ENCODE peak calls at places on chromosomes 2 and 18, in five cellular contexts. T is choroid plexus epithelial cell, B is stomach, X is lung, S is fibroblast of lung. K is an unnamed sample.

GRCh38 chr2:79935771-79936657 is 368.5 kb downstream of the LRRTM1 start:
- DNase-seq in S (peak), X (no peak), B (peak), T (peak), K (no peak)

GRCh38 chr2:1489486-1489885 is 76.2 kb downstream of the TPO start:
- DNase-seq in B (peak), T (no peak), X (peak), S (no peak), K (no peak)

GRCh38 chr2:19362094-19362649 is 3.7 kb upstream of the OSR1 start:
- DNase-seq in B (no peak), X (no peak), S (peak), T (peak), K (no peak)

GRCh38 chr2:178498137-178498536 is 17.9 kb downstream of the PLEKHA3 start:
- DNase-seq in B (no peak), X (no peak), S (no peak), T (no peak), K (no peak)

GRCh38 chr2:241001413-241002274 is 3.2 kb downstream of the SNED1 start:
- DNase-seq in B (no peak), T (no peak), X (peak), S (no peak), K (peak)

GRCh38 chr2:217107480-217107879 is 247.6 kb upstream of the TNP1 start:
- DNase-seq in B (no peak), X (no peak), S (no peak), T (no peak), K (no peak)

GRCh38 chr2:204024906-204025475 is 88.4 kb downstream of the ICOS start:
- DNase-seq in S (no peak), X (no peak), B (no peak), T (no peak), K (no peak)

GRCh38 chr2:53715568-53715967 is 52.0 kb upstream of the CHAC2 start:
- DNase-seq in X (no peak), S (peak), B (no peak), T (peak), K (no peak)

GRCh38 chr18:52531836-52532235 is 191.8 kb downstream of the DCC start:
- DNase-seq in T (no peak), S (no peak), B (no peak), X (no peak), K (no peak)

GRCh38 chr2:96324716-96325037 is 440 bp upstream of the ITPRIPL1 start:
- DNase-seq in S (no peak), B (no peak), X (no peak), T (no peak), K (no peak)

GRCh38 chr2:238016526-238016925 is 44.3 kb upstream of the SCLY start:
- DNase-seq in B (no peak), S (no peak), T (no peak), X (no peak), K (no peak)

GRCh38 chr2:212994976-212995375 is 156.4 kb downstream of the IKZF2 start:
- DNase-seq in S (no peak), T (peak), X (no peak), B (no peak), K (no peak)

GRCh38 chr2:199462167-199462976 is 4.6 kb upstream of the SATB2 start:
- DNase-seq in S (no peak), B (no peak), X (no peak), T (no peak), K (no peak)

GRCh38 chr2:190871539-190871938 is 9.1 kb upstream of the GLS start:
- DNase-seq in S (peak), X (no peak), T (no peak), B (no peak), K (no peak)

GRCh38 chr2:199751480-199751879 is 99.5 kb downstream of the FTCDNL1 start:
- DNase-seq in X (no peak), S (no peak), T (no peak), B (no peak), K (no peak)

GRCh38 chr2:232331071-232331470 is 47.5 kb upstream of the ALPP start:
- DNase-seq in X (no peak), B (no peak), T (no peak), S (no peak), K (peak)

GRCh38 chr18:11398625-11399024 is 210.8 kb upstream of the SLC35G4 start:
- DNase-seq in X (no peak), S (no peak), T (peak), B (no peak), K (no peak)

GRCh38 chr2:234911271-234911670 is 40.5 kb upstream of the SH3BP4 start:
- DNase-seq in S (peak), B (no peak), T (peak), X (no peak), K (no peak)

GRCh38 chr2:20603791-20604190 is 47.1 kb downstream of the HS1BP3 start:
- DNase-seq in S (no peak), X (no peak), B (peak), T (no peak), K (no peak)

GRCh38 chr2:180364719-180365118 is 357.6 kb upstream of the CWC22 start:
- DNase-seq in T (no peak), X (no peak), S (no peak), B (peak), K (no peak)

GRCh38 chr2:161245671-161246070 is 62.6 kb upstream of the PSMD14 start:
- DNase-seq in S (no peak), B (no peak), X (no peak), T (no peak), K (no peak)

GRCh38 chr2:217049931-217050330 is 190.1 kb upstream of the TNP1 start:
- DNase-seq in S (no peak), T (no peak), X (no peak), B (no peak), K (peak)

GRCh38 chr18:11500153-11501122 is 109.0 kb upstream of the SLC35G4 start:
- DNase-seq in X (no peak), S (peak), B (no peak), T (peak), K (peak)

GRCh38 chr18:75247601-75248421 is 37.2 kb downstream of the TSHZ1 start:
- DNase-seq in T (peak), B (no peak), S (peak), X (no peak), K (no peak)

GRCh38 chr18:27581261-27581904 is 396.3 kb upstream of the CHST9 start:
- DNase-seq in T (peak), B (no peak), X (no peak), S (no peak), K (no peak)

GRCh38 chr2:11697103-11697871 is 27.3 kb upstream of the NTSR2 start:
- DNase-seq in T (peak), X (no peak), B (no peak), S (peak), K (peak)

GRCh38 chr2:65514555-65515195 is 82.3 kb upstream of the SPRED2 start:
- DNase-seq in B (no peak), S (peak), X (no peak), T (peak), K (no peak)

GRCh38 chr2:164913011-164913410 is 42.3 kb downstream of the SLC38A11 start:
- DNase-seq in X (no peak), B (no peak), T (no peak), S (no peak), K (no peak)

GRCh38 chr2:162245737-162246136 is 2.5 kb upstream of the FAP start:
- DNase-seq in S (peak), X (no peak), B (no peak), T (peak), K (no peak)

GRCh38 chr2:204012081-204012653 is 75.6 kb downstream of the ICOS start:
- DNase-seq in B (peak), T (no peak), S (no peak), X (peak), K (no peak)

GRCh38 chr2:101179982-101180381 is 28.8 kb upstream of the TBC1D8 start:
- DNase-seq in B (no peak), S (no peak), X (no peak), T (no peak), K (no peak)

GRCh38 chr2:72081450-72081849 is 66.2 kb downstream of the CYP26B1 start:
- DNase-seq in B (no peak), X (no peak), T (peak), S (peak), K (no peak)

GRCh38 chr2:217110550-217110949 is 250.7 kb upstream of the TNP1 start:
- DNase-seq in S (no peak), B (no peak), T (no peak), X (no peak), K (no peak)

GRCh38 chr2:176488446-176488845 is 219.2 kb downstream of the MTX2 start:
- DNase-seq in T (no peak), S (peak), B (no peak), X (no peak), K (no peak)

GRCh38 chr2:69926849-69927515 is 12.1 kb downstream of the MXD1 start:
- DNase-seq in B (no peak), S (no peak), T (peak), X (no peak), K (no peak)

GRCh38 chr2:8669157-8669852 is 12.6 kb upstream of the ID2 start:
- DNase-seq in B (no peak), S (peak), T (no peak), X (no peak), K (no peak)

GRCh38 chr2:78992451-78992806 is 33.1 kb upstream of the REG3G start:
- DNase-seq in X (no peak), B (no peak), T (peak), S (no peak), K (no peak)

DNA sequence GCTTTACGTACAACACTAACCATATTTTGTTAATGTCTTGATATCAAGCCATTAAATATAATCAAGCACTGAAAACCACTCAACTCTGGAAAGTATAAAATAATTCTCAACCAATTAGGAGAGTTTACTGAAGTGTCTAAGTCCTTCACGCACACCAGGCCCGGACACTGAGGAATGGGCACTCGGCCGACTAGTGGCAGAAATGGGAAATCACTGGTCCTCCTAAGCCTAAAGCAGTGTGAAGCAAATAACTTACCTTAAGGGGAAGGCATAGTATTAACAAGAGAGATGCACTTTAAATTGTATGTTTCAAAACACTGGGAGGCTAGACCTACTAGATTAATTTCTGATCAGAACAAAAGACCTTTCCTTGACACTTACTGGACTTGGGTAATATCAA is 45.7 kb downstream of the FAM210A start:
- DNase-seq in X (no peak), T (peak), B (no peak), S (no peak), K (no peak)
- TF ChIP-seq CTCF in X (no peak), T (peak), B (no peak), S (peak), K (peak)

DNA sequence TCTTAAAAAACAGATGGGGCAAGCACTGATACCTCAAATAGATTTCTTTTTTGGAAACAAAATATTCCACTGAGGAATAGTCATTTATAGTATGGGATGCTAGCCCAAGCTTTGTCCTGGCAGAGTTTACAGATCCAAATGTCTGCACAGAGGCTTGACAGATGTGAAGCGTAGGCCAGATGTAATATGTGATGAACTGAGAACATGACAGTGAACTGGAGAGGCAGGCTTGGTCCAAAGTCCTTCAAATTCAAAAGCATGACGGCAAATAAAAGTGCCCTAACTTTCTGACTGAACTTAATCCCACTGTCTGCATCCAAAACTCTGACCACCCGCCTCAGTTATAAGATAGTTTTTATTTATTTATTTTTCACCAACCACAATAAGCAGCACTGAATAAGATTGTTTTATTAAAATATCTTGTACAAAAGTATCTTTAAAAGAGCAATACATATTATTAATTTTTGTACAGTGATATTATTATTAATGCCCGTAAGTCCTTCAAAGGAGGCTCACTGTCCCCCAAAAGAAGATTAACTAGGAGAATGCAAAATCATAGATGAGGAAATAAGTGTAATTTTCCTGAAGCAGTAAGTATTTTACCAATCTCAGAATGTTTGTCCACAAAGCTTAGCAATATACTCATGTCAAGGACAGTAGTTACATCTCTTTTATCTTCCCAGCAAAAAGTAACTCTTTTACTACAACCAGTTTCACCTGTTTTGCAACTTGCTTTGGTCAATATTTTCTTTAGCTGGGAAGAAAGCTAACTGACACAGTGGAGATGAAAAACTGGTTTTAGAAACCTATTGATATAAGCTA is 10.7 kb upstream of the SPOPL start:
- DNase-seq in X (no peak), T (no peak), S (no peak), B (no peak), K (no peak)
- TF ChIP-seq CTCF in X (no peak), T (no peak), S (no peak), B (no peak), K (no peak)

GRCh38 chr2:205539603-205540002 is 142.7 kb upstream of the NRP2 start:
- DNase-seq in X (no peak), S (no peak), B (no peak), T (no peak), K (no peak)
- TF ChIP-seq CTCF in X (no peak), S (no peak), B (no peak), T (no peak), K (no peak)

DNA sequence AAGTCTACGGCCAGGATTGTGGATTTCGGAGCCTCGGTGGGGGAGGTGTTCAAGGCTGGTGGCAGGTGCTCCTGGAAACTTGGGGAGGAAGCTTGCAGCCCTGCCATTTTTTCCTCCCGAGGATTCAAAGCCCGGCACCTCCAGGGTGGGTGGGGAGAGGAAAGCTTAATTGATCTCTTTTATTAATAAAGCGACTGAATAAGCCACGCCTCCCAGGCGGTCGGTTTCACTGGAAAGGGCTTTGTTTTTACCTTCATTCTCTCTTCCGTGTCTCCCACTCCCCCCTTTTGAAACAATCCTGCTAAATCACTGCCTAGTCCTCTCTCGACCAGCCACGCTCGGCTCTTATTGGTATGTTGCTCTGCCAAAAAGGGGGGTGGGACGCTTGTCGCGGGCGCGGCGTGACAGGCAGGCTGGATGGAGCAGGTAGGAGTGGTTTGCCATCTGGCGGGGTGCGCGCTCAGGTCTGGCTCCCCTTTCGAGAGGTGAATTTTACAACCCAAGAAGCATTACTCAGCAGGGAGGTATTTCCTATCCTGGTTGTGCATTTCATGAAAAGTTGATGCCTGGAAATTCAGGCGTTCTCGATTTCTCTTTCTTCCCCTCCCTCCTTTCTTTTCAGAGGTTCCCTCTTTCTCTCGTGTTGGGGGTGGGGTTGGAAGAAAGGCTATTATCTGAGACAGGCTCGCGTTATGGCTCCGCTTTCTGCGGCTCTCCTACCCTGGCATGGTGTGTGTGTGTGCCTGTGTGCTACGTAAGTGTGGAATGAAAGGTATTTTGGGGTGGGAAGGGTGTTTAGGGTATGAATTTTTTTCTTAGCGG is 1.4 kb downstream of the NEDD4L start:
- DNase-seq in T (peak), S (peak), X (peak), B (peak), K (peak)
- TF ChIP-seq CTCF in T (no peak), S (no peak), X (no peak), B (no peak), K (no peak)

GRCh38 chr2:127064642-127065250 is 42.2 kb downstream of the BIN1 start:
- DNase-seq in S (peak), T (peak), B (peak), X (peak), K (peak)
- TF ChIP-seq CTCF in S (no peak), T (no peak), B (no peak), X (no peak), K (no peak)

DNA sequence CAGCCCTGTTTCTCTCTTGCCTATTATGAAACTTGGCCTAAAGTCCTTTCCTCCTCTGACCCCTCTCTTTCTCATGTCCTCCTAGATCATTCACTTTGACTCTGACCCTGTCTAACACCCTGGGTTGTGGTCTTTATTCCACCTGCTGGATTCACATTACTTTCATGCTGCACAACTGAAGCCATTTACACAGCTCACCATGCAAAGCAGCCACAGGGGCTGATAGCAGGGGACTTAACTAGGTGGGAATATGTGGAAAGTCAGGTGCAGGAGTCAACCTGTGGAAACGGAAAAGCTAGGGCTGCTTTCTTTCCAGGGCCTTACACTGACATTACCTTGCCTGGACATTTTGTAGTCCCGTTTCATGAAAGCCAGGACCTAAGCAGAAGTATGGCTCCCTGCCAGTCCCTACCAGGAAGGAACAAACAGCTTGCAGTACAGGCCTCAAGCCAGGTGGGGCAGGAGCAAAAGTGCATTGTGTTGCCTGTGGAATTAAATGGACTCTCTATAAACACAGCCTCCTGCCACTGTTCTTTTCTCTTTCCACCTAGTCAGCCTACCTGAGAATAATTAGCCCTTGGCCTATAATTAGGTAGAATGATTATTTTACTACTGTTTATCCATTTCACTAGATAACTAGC is 11.8 kb downstream of the MAPRE3 start:
- DNase-seq in X (peak), S (peak), B (peak), T (peak), K (peak)
- TF ChIP-seq CTCF in X (no peak), S (peak), B (no peak), T (peak), K (peak)

DNA sequence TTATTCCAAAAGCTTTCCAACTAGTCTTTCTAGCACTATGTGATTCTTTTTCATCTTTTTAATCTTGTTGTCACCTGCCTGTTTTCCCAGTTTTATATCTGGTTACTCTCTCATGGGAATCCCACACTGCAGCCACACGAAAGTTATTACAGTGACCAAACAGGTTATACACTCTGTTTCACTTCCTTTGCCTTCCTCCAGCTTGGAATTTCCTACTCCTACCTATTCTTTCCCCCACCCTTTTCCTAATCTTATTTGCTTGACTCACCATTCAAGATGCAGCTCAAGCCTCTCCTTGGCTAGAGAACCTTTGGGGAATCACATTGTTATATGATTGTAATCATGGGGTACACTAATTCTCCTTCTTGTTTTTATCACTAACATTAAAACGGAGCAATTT is 13.4 kb upstream of the TLK1 start:
- DNase-seq in X (no peak), B (no peak), T (no peak), S (no peak), K (no peak)
- TF ChIP-seq CTCF in X (no peak), B (no peak), T (no peak), S (no peak), K (no peak)

GRCh38 chr2:56376699-56377665 is 193.2 kb downstream of the CCDC85A start:
- DNase-seq in B (no peak), X (no peak), T (no peak), S (peak), K (no peak)
- TF ChIP-seq CTCF in B (no peak), X (no peak), T (no peak), S (no peak), K (no peak)

GRCh38 chr18:36412778-36413177 is 115.3 kb downstream of the FHOD3 start:
- DNase-seq in S (no peak), X (no peak), B (no peak), T (peak), K (no peak)
- TF ChIP-seq CTCF in S (peak), X (no peak), B (no peak), T (peak), K (peak)